ENCODE peak calls at places on chromosome 11, in seven cellular contexts. L is GM12892, F is heart left ventricle, O is lower leg skin, C is thyroid gland, G is spleen, P is upper lobe of left lung. B is an unnamed sample.

GRCh38 chr11:2559527-2560311 is 114.9 kb downstream of the KCNQ1 start:
- DNase-seq in L (no peak), F (no peak), O (no peak), C (no peak), G (peak), P (no peak), B (no peak)

GRCh38 chr11:43943931-43944751 is 1.7 kb downstream of the C11orf96 start:
- DNase-seq in L (no peak), F (no peak), O (no peak), C (no peak), G (peak), P (no peak), B (peak)

GRCh38 chr11:107176148-107177105 is 158.2 kb upstream of the GUCY1A2 start:
- DNase-seq in L (no peak), F (no peak), O (no peak), C (no peak), G (peak), P (no peak), B (no peak)

GRCh38 chr11:62505784-62506145 is 40.8 kb downstream of the AHNAK start:
- DNase-seq in L (no peak), F (no peak), O (no peak), C (peak), G (no peak), P (no peak), B (no peak)

GRCh38 chr11:86149813-86150212 is 80.9 kb upstream of the PICALM start:
- DNase-seq in L (no peak), F (no peak), O (no peak), C (no peak), G (no peak), P (no peak), B (no peak)

GRCh38 chr11:123083623-123084029 is 21.7 kb upstream of the HSPA8 start:
- DNase-seq in L (no peak), F (peak), O (peak), C (peak), G (peak), P (peak), B (peak)

GRCh38 chr11:129918361-129918760 is 23.0 kb upstream of the NFRKB start:
- DNase-seq in L (no peak), F (no peak), O (no peak), C (no peak), G (no peak), P (no peak), B (no peak)

GRCh38 chr11:116192509-116193206 is 580.1 kb downstream of the BUD13 start:
- DNase-seq in L (no peak), F (no peak), O (no peak), C (no peak), G (peak), P (no peak), B (no peak)

GRCh38 chr11:111378773-111379499 is at the start of gene POU2AF1:
- DNase-seq in L (peak), F (peak), O (peak), C (peak), G (peak), P (no peak), B (no peak)

GRCh38 chr11:64359712-64360402 is 895 bp downstream of the RPS6KA4 start:
- DNase-seq in L (peak), F (no peak), O (no peak), C (peak), G (no peak), P (peak), B (no peak)

GRCh38 chr11:129779342-129779741 is 36.3 kb upstream of the TMEM45B start:
- DNase-seq in L (no peak), F (no peak), O (no peak), C (no peak), G (no peak), P (no peak), B (no peak)

GRCh38 chr11:118771481-118772278 is 19.3 kb downstream of the DDX6 start:
- DNase-seq in L (no peak), F (no peak), O (no peak), C (no peak), G (no peak), P (no peak), B (no peak)

GRCh38 chr11:103907548-103908455 is 128.6 kb upstream of the DDI1 start:
- DNase-seq in L (no peak), F (no peak), O (no peak), C (no peak), G (no peak), P (no peak), B (no peak)
- TF ChIP-seq POLR2A in L (no peak), F (no peak), O (no peak), C (no peak), G (no peak), P (no peak), B (no peak)

GRCh38 chr11:69617220-69617619 is 23.7 kb upstream of the CCND1 start:
- DNase-seq in L (no peak), F (no peak), O (no peak), C (no peak), G (no peak), P (no peak), B (no peak)

GRCh38 chr11:69617682-69618081 is 23.3 kb upstream of the CCND1 start:
- DNase-seq in L (no peak), F (no peak), O (no peak), C (no peak), G (no peak), P (no peak), B (no peak)

GRCh38 chr11:69614085-69614484 is 26.9 kb upstream of the CCND1 start:
- DNase-seq in L (no peak), F (no peak), O (no peak), C (no peak), G (no peak), P (no peak), B (no peak)

GRCh38 chr11:69613594-69613993 is 27.4 kb upstream of the CCND1 start:
- DNase-seq in L (no peak), F (no peak), O (no peak), C (no peak), G (no peak), P (no peak), B (no peak)

DNA sequence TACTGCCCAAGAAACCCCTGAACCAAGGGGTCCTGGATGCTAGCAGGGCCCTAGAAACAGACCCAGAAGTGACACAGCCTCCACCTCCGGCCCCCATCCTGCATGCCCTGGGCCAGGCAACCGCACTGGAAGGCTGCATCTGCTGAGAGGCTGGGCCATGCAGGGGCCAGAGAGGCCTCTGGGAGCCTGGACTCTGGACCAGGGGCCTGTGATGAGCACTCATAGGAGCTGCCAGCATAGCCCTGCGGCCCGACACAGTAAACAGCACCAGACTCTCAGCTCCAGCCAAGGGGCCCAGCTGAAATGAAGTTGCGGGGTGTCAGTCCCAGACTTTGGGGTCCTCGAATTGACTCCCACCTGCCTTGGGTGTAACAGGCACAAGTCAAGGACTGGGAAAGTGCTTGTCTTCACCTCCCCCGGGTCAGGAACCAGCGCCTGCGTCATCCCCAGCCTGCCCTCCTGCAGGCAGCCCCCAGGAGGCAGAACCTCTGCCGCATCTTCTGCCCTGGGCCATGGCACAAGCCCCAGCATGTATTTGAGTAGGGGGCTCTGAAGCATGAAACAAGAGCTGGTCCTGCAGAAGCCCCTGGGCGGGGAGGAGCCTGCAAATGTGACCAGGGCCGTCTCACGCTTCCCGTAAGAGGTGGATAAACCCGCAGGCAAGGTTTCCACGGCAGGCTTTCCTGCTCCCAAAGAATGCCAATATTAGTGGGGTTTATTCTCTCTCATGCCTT is 25.2 kb upstream of the CCND1 start:
- DNase-seq in L (no peak), F (no peak), O (no peak), C (no peak), G (no peak), P (no peak), B (no peak)
- TF ChIP-seq POLR2A in L (no peak), F (no peak), O (no peak), C (no peak), G (no peak), P (no peak), B (no peak)

DNA sequence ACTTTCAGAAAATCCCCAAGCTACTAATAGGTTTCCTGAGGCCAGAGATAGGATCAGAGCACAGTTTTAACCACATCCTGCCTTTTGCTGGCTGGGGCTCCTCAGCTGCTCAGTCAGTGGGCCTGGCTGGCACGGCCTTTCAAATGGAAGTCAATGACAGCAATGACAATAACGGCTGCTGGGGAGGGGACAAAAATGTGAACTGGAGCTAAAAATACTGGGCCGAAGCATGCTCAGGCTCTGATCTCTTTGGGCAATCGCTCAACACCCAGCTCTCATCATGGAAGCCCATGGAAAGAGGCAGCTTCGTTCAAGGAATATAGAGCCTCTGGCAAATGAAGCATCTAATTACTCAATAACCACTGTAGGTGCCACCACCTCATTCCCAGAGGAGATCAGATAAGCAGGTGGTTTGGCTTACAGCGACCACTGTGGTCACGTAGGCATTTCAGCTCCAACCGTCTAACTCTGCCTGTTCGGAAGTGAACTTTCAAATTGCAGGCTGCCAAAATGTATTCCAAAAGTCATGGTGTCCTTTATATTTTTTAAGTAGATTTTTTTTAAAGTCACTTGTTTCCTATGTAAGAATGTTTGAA is 14.3 kb downstream of the WT1 start:
- DNase-seq in L (no peak), F (peak), O (no peak), C (no peak), G (no peak), P (no peak), B (no peak)
- TF ChIP-seq POLR2A in L (no peak), F (no peak), O (no peak), C (no peak), G (no peak), P (no peak), B (no peak)

GRCh38 chr11:3826721-3827120 is 14.0 kb downstream of the RHOG start:
- DNase-seq in L (no peak), F (no peak), O (no peak), C (no peak), G (peak), P (no peak), B (no peak)
- TF ChIP-seq POLR2A in L (no peak), F (no peak), O (no peak), C (no peak), G (no peak), P (no peak), B (no peak)

GRCh38 chr11:66288866-66289547 is at the start of gene YIF1A:
- DNase-seq in L (peak), F (peak), O (peak), C (peak), G (peak), P (peak), B (peak)
- TF ChIP-seq POLR2A in L (peak), F (peak), O (peak), C (no peak), G (no peak), P (peak), B (peak)

DNA sequence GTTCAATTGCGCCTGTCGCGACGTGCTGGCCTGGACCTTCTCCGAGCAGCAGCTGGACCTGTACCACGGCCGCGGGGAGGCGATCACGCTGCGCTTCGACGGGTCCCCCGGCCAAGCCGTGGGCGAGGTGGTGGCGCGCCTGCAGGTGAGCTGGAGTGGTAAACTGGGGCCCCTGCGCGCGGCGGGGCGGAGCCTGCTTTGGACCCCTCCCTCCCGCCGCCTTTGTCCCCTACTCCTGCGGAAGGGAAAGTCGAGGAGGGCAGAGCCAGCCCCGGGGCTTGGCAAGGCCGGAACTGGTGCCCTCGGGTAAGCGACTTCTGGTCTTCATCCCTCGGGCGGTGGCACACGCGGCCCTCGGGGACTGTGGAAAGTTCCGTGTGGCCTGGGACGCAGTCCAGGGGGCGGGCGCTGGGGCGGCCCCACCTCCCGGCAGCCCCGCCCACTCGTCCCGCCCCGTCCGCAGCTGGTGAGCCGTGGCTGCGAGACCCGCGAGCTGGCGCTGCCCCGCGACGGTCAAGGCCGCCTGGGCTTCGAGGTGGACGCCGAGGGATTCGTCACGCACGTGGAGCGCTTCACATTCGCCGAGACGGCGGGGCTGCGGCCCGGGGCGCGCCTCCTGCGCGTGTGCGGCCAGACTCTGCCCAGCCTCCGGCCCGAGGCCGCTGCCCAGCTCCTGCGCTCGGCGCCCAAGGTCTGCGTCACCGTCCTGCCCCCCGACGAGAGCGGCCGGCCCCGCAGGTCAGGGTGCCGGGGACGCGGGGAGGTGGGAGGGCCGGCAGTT is 9.2 kb downstream of the SIPA1 start:
- DNase-seq in L (no peak), F (no peak), O (no peak), C (peak), G (peak), P (no peak), B (peak)
- TF ChIP-seq POLR2A in L (no peak), F (no peak), O (no peak), C (no peak), G (no peak), P (no peak), B (no peak)

GRCh38 chr11:75189911-75190310 is 39.0 kb downstream of the SLCO2B1 start:
- DNase-seq in L (no peak), F (no peak), O (no peak), C (no peak), G (no peak), P (no peak), B (no peak)

GRCh38 chr11:75193271-75193670 is 42.4 kb downstream of the SLCO2B1 start:
- DNase-seq in L (no peak), F (no peak), O (no peak), C (no peak), G (no peak), P (no peak), B (no peak)

GRCh38 chr11:75190652-75191329 is 39.9 kb downstream of the SLCO2B1 start:
- DNase-seq in L (no peak), F (no peak), O (no peak), C (no peak), G (no peak), P (no peak), B (no peak)

GRCh38 chr11:75189075-75189474 is 38.2 kb downstream of the SLCO2B1 start:
- DNase-seq in L (no peak), F (no peak), O (no peak), C (no peak), G (no peak), P (no peak), B (no peak)

DNA sequence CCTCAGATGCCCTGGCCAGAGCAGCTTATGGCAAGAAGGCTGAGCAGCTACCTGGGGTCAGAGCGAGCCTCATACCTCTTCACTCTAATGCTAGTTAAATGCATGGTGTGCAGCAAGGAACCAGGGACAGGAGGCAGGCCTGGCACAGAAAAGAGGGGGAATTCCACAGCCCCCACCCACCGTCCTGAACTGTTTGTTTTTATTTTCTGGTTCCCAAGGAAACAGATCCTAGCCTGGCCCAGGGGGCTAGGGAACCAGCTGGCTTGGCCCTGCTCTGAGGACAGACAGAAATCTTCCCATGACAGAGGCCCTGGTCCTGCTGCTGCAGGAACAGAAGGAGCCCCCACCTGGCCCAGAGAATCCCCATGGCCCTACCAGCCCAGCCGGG is 40.4 kb downstream of the SLCO2B1 start:
- DNase-seq in L (no peak), F (no peak), O (no peak), C (no peak), G (no peak), P (no peak), B (no peak)
- TF ChIP-seq POLR2A in L (no peak), F (no peak), O (no peak), C (no peak), G (no peak), P (no peak), B (no peak)

GRCh38 chr11:76670475-76671235 is at the start of gene LRRC32:
- DNase-seq in L (no peak), F (peak), O (no peak), C (peak), G (peak), P (peak), B (peak)
- TF ChIP-seq POLR2A in L (no peak), F (peak), O (no peak), C (no peak), G (no peak), P (no peak), B (no peak)

GRCh38 chr11:114060402-114061052 is 1.0 kb downstream of the ZBTB16 start:
- DNase-seq in L (no peak), F (peak), O (no peak), C (peak), G (peak), P (no peak), B (peak)

GRCh38 chr11:114059984-114060401 is 482 bp downstream of the ZBTB16 start:
- DNase-seq in L (no peak), F (no peak), O (no peak), C (no peak), G (no peak), P (no peak), B (no peak)

GRCh38 chr11:114062272-114062671 is 2.8 kb downstream of the ZBTB16 start:
- DNase-seq in L (no peak), F (no peak), O (no peak), C (no peak), G (no peak), P (no peak), B (no peak)

GRCh38 chr11:114059278-114059983 is at the start of gene ZBTB16:
- DNase-seq in L (no peak), F (peak), O (peak), C (peak), G (peak), P (peak), B (peak)

GRCh38 chr11:114061053-114062049 is 1.8 kb downstream of the ZBTB16 start:
- DNase-seq in L (no peak), F (no peak), O (no peak), C (peak), G (peak), P (peak), B (peak)
- TF ChIP-seq POLR2A in L (no peak), F (peak), O (no peak), C (peak), G (no peak), P (peak), B (no peak)